ENCODE peak calls at places on chromosomes 1 and 21, in five cellular contexts. One of them, this sample, is unnamed.

GRCh38 chr1:183075861-183076260 is 52.6 kb downstream of the LAMC1 start:
- DNase-seq in IMR-90: no peak
- DNase-seq in MM.1S: no peak
- DNase-seq in brain microvascular endothelial cell: no peak
- DNase-seq in transverse colon: no peak
- DNase-seq in this sample: no peak

GRCh38 chr1:30668546-30669327 is 54.6 kb downstream of the MATN1 start:
- DNase-seq in IMR-90: peak
- DNase-seq in MM.1S: no peak
- DNase-seq in brain microvascular endothelial cell: no peak
- DNase-seq in transverse colon: no peak
- DNase-seq in this sample: no peak

GRCh38 chr1:218817747-218818146 is 355.9 kb upstream of the LYPLAL1 start:
- DNase-seq in IMR-90: peak
- DNase-seq in MM.1S: no peak
- DNase-seq in brain microvascular endothelial cell: no peak
- DNase-seq in transverse colon: no peak
- DNase-seq in this sample: no peak

GRCh38 chr1:240169188-240169587 is 77.5 kb downstream of the FMN2 start:
- DNase-seq in IMR-90: peak
- DNase-seq in MM.1S: no peak
- DNase-seq in brain microvascular endothelial cell: peak
- DNase-seq in transverse colon: no peak
- DNase-seq in this sample: no peak

GRCh38 chr1:155976062-155976912 is 2.1 kb downstream of the ARHGEF2 start:
- DNase-seq in IMR-90: peak
- DNase-seq in MM.1S: peak
- DNase-seq in brain microvascular endothelial cell: peak
- DNase-seq in transverse colon: peak
- DNase-seq in this sample: no peak

GRCh38 chr1:91725961-91726704 is 159.8 kb downstream of the TGFBR3 start:
- DNase-seq in IMR-90: peak
- DNase-seq in MM.1S: no peak
- DNase-seq in brain microvascular endothelial cell: peak
- DNase-seq in transverse colon: peak
- DNase-seq in this sample: peak

GRCh38 chr1:113453771-113454083 is 63.4 kb downstream of the MAGI3 start:
- DNase-seq in IMR-90: peak
- DNase-seq in MM.1S: no peak
- DNase-seq in brain microvascular endothelial cell: no peak
- DNase-seq in transverse colon: no peak
- DNase-seq in this sample: no peak

GRCh38 chr1:170530972-170531757 is 801 bp upstream of the GORAB start:
- DNase-seq in IMR-90: no peak
- DNase-seq in MM.1S: no peak
- DNase-seq in brain microvascular endothelial cell: no peak
- DNase-seq in transverse colon: peak
- DNase-seq in this sample: peak

GRCh38 chr1:151816548-151816947 is 11.3 kb upstream of the LINGO4 start:
- DNase-seq in IMR-90: no peak
- DNase-seq in MM.1S: no peak
- DNase-seq in brain microvascular endothelial cell: no peak
- DNase-seq in transverse colon: no peak
- DNase-seq in this sample: no peak

GRCh38 chr1:239956230-239956629 is 135.5 kb upstream of the FMN2 start:
- DNase-seq in IMR-90: no peak
- DNase-seq in MM.1S: no peak
- DNase-seq in brain microvascular endothelial cell: no peak
- DNase-seq in transverse colon: no peak
- DNase-seq in this sample: no peak

GRCh38 chr1:38287036-38287435 is 240.4 kb upstream of the POU3F1 start:
- DNase-seq in IMR-90: no peak
- DNase-seq in MM.1S: no peak
- DNase-seq in brain microvascular endothelial cell: no peak
- DNase-seq in transverse colon: no peak
- DNase-seq in this sample: no peak

GRCh38 chr1:40265919-40266318 is 7.9 kb downstream of the ZMPSTE24 start:
- DNase-seq in IMR-90: no peak
- DNase-seq in MM.1S: no peak
- DNase-seq in brain microvascular endothelial cell: no peak
- DNase-seq in transverse colon: no peak
- DNase-seq in this sample: no peak

GRCh38 chr1:231171623-231172197 is 9.9 kb downstream of the TRIM67 start:
- DNase-seq in IMR-90: no peak
- DNase-seq in MM.1S: no peak
- DNase-seq in brain microvascular endothelial cell: no peak
- DNase-seq in transverse colon: no peak
- DNase-seq in this sample: no peak

GRCh38 chr1:12595839-12596821 is 21.9 kb downstream of the DHRS3 start:
- DNase-seq in IMR-90: peak
- DNase-seq in MM.1S: no peak
- DNase-seq in brain microvascular endothelial cell: peak
- DNase-seq in transverse colon: peak
- DNase-seq in this sample: peak

GRCh38 chr1:248611883-248612282 is 14.4 kb upstream of the OR2T10 start:
- DNase-seq in IMR-90: no peak
- DNase-seq in MM.1S: no peak
- DNase-seq in brain microvascular endothelial cell: no peak
- DNase-seq in transverse colon: no peak
- DNase-seq in this sample: no peak

GRCh38 chr1:150577557-150578277 is 1.7 kb downstream of the MCL1 start:
- DNase-seq in IMR-90: peak
- DNase-seq in MM.1S: peak
- DNase-seq in brain microvascular endothelial cell: peak
- DNase-seq in transverse colon: no peak
- DNase-seq in this sample: peak

GRCh38 chr1:228005511-228006033 is 1.2 kb upstream of the WNT3A start:
- DNase-seq in IMR-90: no peak
- DNase-seq in MM.1S: no peak
- DNase-seq in brain microvascular endothelial cell: no peak
- DNase-seq in transverse colon: no peak
- DNase-seq in this sample: no peak

GRCh38 chr1:54499097-54500029 is 48.7 kb upstream of the ACOT11 start:
- DNase-seq in IMR-90: peak
- DNase-seq in MM.1S: peak
- DNase-seq in brain microvascular endothelial cell: peak
- DNase-seq in transverse colon: peak
- DNase-seq in this sample: no peak

GRCh38 chr1:3356827-3357457 is 97.5 kb upstream of the ARHGEF16 start:
- DNase-seq in IMR-90: no peak
- DNase-seq in MM.1S: no peak
- DNase-seq in brain microvascular endothelial cell: no peak
- DNase-seq in transverse colon: no peak
- DNase-seq in this sample: no peak

GRCh38 chr1:224592636-224593579 is 23.2 kb upstream of the CNIH3 start:
- DNase-seq in IMR-90: peak
- DNase-seq in MM.1S: peak
- DNase-seq in brain microvascular endothelial cell: peak
- DNase-seq in transverse colon: no peak
- DNase-seq in this sample: peak

GRCh38 chr1:12296623-12297022 is 66.8 kb downstream of the VPS13D start:
- DNase-seq in IMR-90: peak
- DNase-seq in MM.1S: no peak
- DNase-seq in brain microvascular endothelial cell: no peak
- DNase-seq in transverse colon: no peak
- DNase-seq in this sample: no peak

GRCh38 chr1:184340984-184341383 is 45.8 kb upstream of the C1orf21 start:
- DNase-seq in IMR-90: no peak
- DNase-seq in MM.1S: no peak
- DNase-seq in brain microvascular endothelial cell: peak
- DNase-seq in transverse colon: no peak
- DNase-seq in this sample: no peak

GRCh38 chr1:53705446-53706096 is 33.4 kb downstream of the GLIS1 start:
- DNase-seq in IMR-90: no peak
- DNase-seq in MM.1S: no peak
- DNase-seq in brain microvascular endothelial cell: no peak
- DNase-seq in transverse colon: no peak
- DNase-seq in this sample: no peak

GRCh38 chr21:41836166-41837015 is 42.8 kb downstream of the PRDM15 start:
- DNase-seq in IMR-90: no peak
- DNase-seq in MM.1S: no peak
- DNase-seq in brain microvascular endothelial cell: no peak
- DNase-seq in transverse colon: no peak
- DNase-seq in this sample: no peak

GRCh38 chr1:198333744-198334143 is 176.9 kb downstream of the NEK7 start:
- DNase-seq in IMR-90: peak
- DNase-seq in MM.1S: no peak
- DNase-seq in brain microvascular endothelial cell: no peak
- DNase-seq in transverse colon: no peak
- DNase-seq in this sample: no peak

DNA sequence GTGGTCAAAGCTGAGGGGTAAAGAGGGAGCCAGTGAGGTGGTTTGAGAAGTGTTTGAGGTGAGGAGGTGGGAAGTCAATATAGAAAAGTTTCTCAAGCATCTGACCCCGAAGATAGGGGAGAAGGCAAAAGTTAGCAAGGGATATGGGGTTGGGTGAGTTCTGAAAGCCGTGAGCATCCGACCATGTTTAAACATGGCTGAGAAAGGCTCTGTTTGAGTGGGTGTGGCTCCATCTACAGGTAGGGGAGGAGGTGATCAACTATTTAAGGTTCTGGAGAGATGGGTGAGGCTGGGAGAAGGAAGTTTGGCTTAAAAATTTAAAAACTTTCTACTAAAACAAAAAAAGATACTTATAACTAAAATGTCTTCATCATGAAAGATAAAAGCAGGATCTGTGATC is 273.8 kb downstream of the KCNJ6 start:
- DNase-seq in IMR-90: no peak
- DNase-seq in MM.1S: peak
- DNase-seq in brain microvascular endothelial cell: no peak
- DNase-seq in transverse colon: no peak
- DNase-seq in this sample: no peak
- TF ChIP-seq CTCF in IMR-90: no peak
- TF ChIP-seq CTCF in MM.1S: peak
- TF ChIP-seq CTCF in brain microvascular endothelial cell: peak
- TF ChIP-seq CTCF in transverse colon: no peak
- TF ChIP-seq CTCF in this sample: peak

GRCh38 chr21:42843021-42843420 is 36.3 kb downstream of the WDR4 start:
- DNase-seq in IMR-90: no peak
- DNase-seq in MM.1S: no peak
- DNase-seq in brain microvascular endothelial cell: no peak
- DNase-seq in transverse colon: no peak
- DNase-seq in this sample: peak

GRCh38 chr21:42847051-42847707 is 32.2 kb downstream of the WDR4 start:
- DNase-seq in IMR-90: no peak
- DNase-seq in MM.1S: no peak
- DNase-seq in brain microvascular endothelial cell: no peak
- DNase-seq in transverse colon: no peak
- DNase-seq in this sample: no peak

GRCh38 chr21:42846221-42846620 is 33.1 kb downstream of the WDR4 start:
- DNase-seq in IMR-90: no peak
- DNase-seq in MM.1S: no peak
- DNase-seq in brain microvascular endothelial cell: no peak
- DNase-seq in transverse colon: no peak
- DNase-seq in this sample: no peak

GRCh38 chr21:42845296-42845965 is 33.9 kb downstream of the WDR4 start:
- DNase-seq in IMR-90: no peak
- DNase-seq in MM.1S: no peak
- DNase-seq in brain microvascular endothelial cell: no peak
- DNase-seq in transverse colon: no peak
- DNase-seq in this sample: peak

GRCh38 chr21:42844411-42845113 is 34.8 kb downstream of the WDR4 start:
- DNase-seq in IMR-90: no peak
- DNase-seq in MM.1S: no peak
- DNase-seq in brain microvascular endothelial cell: no peak
- DNase-seq in transverse colon: no peak
- DNase-seq in this sample: peak
- H3K27ac ChIP-seq in IMR-90: no peak
- H3K27ac ChIP-seq in MM.1S: no peak
- H3K27ac ChIP-seq in brain microvascular endothelial cell: no peak
- H3K27ac ChIP-seq in transverse colon: peak
- H3K27ac ChIP-seq in this sample: peak

DNA sequence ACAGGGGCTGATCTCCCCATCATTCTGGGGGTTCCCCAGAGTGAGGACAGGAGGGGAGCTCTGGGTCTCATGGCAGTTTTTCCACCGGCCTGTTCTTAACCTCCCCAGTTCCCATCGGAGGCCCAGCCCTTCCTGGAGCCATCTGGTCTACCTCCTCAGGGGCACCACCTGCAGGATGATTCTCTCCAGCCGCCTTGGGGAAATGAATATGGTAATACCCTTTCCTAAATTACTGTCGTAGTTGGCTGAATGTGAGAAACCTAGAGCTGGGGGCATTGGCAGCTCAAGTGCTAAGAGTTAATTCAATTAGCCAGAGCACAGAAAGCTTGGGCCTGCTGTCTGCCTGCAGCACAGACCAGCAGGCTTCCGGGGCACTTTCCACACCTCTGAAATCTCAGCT is 64.9 kb downstream of the TAS1R2 start:
- DNase-seq in IMR-90: no peak
- DNase-seq in MM.1S: peak
- DNase-seq in brain microvascular endothelial cell: no peak
- DNase-seq in transverse colon: no peak
- DNase-seq in this sample: no peak
- TF ChIP-seq CTCF in IMR-90: no peak
- TF ChIP-seq CTCF in MM.1S: peak
- TF ChIP-seq CTCF in brain microvascular endothelial cell: peak
- TF ChIP-seq CTCF in transverse colon: no peak
- TF ChIP-seq CTCF in this sample: no peak

DNA sequence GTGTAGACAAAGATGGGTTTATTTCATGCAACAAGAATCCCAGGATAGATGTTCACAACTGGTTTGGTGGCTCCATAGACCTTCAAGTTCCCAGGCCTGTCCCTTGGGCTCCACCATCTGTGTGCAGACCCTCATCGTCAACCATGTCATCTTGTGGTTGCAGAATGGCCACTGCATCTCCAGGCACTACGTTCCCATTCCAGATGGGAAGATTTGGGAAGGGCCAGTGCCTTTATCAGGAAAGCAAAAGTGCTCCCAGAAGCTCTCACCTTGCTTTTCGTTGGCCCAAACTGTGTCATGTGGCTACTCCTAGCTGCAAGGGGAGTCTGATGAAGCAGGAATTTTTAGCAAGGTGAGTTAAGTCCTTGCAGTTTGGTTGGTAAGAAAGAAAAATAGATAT is 12.8 kb downstream of the TMCC2 start:
- DNase-seq in IMR-90: no peak
- DNase-seq in MM.1S: no peak
- DNase-seq in brain microvascular endothelial cell: no peak
- DNase-seq in transverse colon: no peak
- DNase-seq in this sample: no peak
- H3K27ac ChIP-seq in IMR-90: peak
- H3K27ac ChIP-seq in MM.1S: no peak
- H3K27ac ChIP-seq in brain microvascular endothelial cell: no peak
- H3K27ac ChIP-seq in transverse colon: no peak
- H3K27ac ChIP-seq in this sample: no peak

GRCh38 chr1:203185061-203185461 is 1.4 kb downstream of the CHI3L1 start:
- DNase-seq in IMR-90: no peak
- DNase-seq in MM.1S: no peak
- DNase-seq in brain microvascular endothelial cell: no peak
- DNase-seq in transverse colon: peak
- DNase-seq in this sample: no peak
- TF ChIP-seq CTCF in IMR-90: no peak
- TF ChIP-seq CTCF in MM.1S: no peak
- TF ChIP-seq CTCF in brain microvascular endothelial cell: no peak
- TF ChIP-seq CTCF in transverse colon: no peak
- TF ChIP-seq CTCF in this sample: no peak

This sample was measured in adrenal gland.